ENCODE peak calls at places on chromosomes 12 and 14, in six cellular contexts. One of them, this sample, is unnamed.

GRCh38 chr12:77648716-77649115 is 182.0 kb upstream of the NAV3 start:
- DNase-seq in left ventricle myocardium inferior: no peak
- DNase-seq in NCI-H1694 treated with DMSO at 0.1 percent for 48 hours: no peak
- DNase-seq in stimulated activated CD4-positive, alpha-beta T cell treated with anti-CD3 and anti-CD28 coated beads, TNF-alpha, amount 100 ng/mL, for 1 hour: no peak
- DNase-seq in astrocyte of the hippocampus: no peak
- DNase-seq in A549: no peak
- DNase-seq in this sample: no peak

GRCh38 chr14:102525213-102526143 is 15.9 kb upstream of the ANKRD9 start:
- DNase-seq in left ventricle myocardium inferior: no peak
- DNase-seq in NCI-H1694 treated with DMSO at 0.1 percent for 48 hours: peak
- DNase-seq in stimulated activated CD4-positive, alpha-beta T cell treated with anti-CD3 and anti-CD28 coated beads, TNF-alpha, amount 100 ng/mL, for 1 hour: no peak
- DNase-seq in astrocyte of the hippocampus: peak
- DNase-seq in A549: no peak
- DNase-seq in this sample: no peak

GRCh38 chr14:99566390-99567354 is 37.3 kb downstream of the CCDC85C start:
- DNase-seq in left ventricle myocardium inferior: no peak
- DNase-seq in NCI-H1694 treated with DMSO at 0.1 percent for 48 hours: no peak
- DNase-seq in stimulated activated CD4-positive, alpha-beta T cell treated with anti-CD3 and anti-CD28 coated beads, TNF-alpha, amount 100 ng/mL, for 1 hour: no peak
- DNase-seq in astrocyte of the hippocampus: no peak
- DNase-seq in A549: no peak
- DNase-seq in this sample: no peak

GRCh38 chr14:64801800-64802199 is 77.9 kb downstream of the SPTB start:
- DNase-seq in left ventricle myocardium inferior: no peak
- DNase-seq in NCI-H1694 treated with DMSO at 0.1 percent for 48 hours: peak
- DNase-seq in stimulated activated CD4-positive, alpha-beta T cell treated with anti-CD3 and anti-CD28 coated beads, TNF-alpha, amount 100 ng/mL, for 1 hour: no peak
- DNase-seq in astrocyte of the hippocampus: no peak
- DNase-seq in A549: peak
- DNase-seq in this sample: no peak

GRCh38 chr14:50823763-50824636 is 7.0 kb downstream of the NIN start:
- DNase-seq in left ventricle myocardium inferior: no peak
- DNase-seq in NCI-H1694 treated with DMSO at 0.1 percent for 48 hours: no peak
- DNase-seq in stimulated activated CD4-positive, alpha-beta T cell treated with anti-CD3 and anti-CD28 coated beads, TNF-alpha, amount 100 ng/mL, for 1 hour: no peak
- DNase-seq in astrocyte of the hippocampus: peak
- DNase-seq in A549: no peak
- DNase-seq in this sample: no peak

GRCh38 chr12:110844551-110845395 is 2.0 kb upstream of the CCDC63 start:
- DNase-seq in left ventricle myocardium inferior: peak
- DNase-seq in NCI-H1694 treated with DMSO at 0.1 percent for 48 hours: peak
- DNase-seq in stimulated activated CD4-positive, alpha-beta T cell treated with anti-CD3 and anti-CD28 coated beads, TNF-alpha, amount 100 ng/mL, for 1 hour: no peak
- DNase-seq in astrocyte of the hippocampus: peak
- DNase-seq in A549: no peak
- DNase-seq in this sample: no peak

GRCh38 chr12:1695836-1696670 is 5.2 kb downstream of the ADIPOR2 start:
- DNase-seq in left ventricle myocardium inferior: no peak
- DNase-seq in NCI-H1694 treated with DMSO at 0.1 percent for 48 hours: no peak
- DNase-seq in stimulated activated CD4-positive, alpha-beta T cell treated with anti-CD3 and anti-CD28 coated beads, TNF-alpha, amount 100 ng/mL, for 1 hour: no peak
- DNase-seq in astrocyte of the hippocampus: no peak
- DNase-seq in A549: no peak
- DNase-seq in this sample: no peak

GRCh38 chr12:93200291-93200917 is 177.3 kb upstream of the NUDT4 start:
- DNase-seq in left ventricle myocardium inferior: no peak
- DNase-seq in NCI-H1694 treated with DMSO at 0.1 percent for 48 hours: no peak
- DNase-seq in stimulated activated CD4-positive, alpha-beta T cell treated with anti-CD3 and anti-CD28 coated beads, TNF-alpha, amount 100 ng/mL, for 1 hour: no peak
- DNase-seq in astrocyte of the hippocampus: peak
- DNase-seq in A549: no peak
- DNase-seq in this sample: no peak

GRCh38 chr12:34303091-34303870 is 281.0 kb downstream of the ALG10 start:
- DNase-seq in left ventricle myocardium inferior: no peak
- DNase-seq in NCI-H1694 treated with DMSO at 0.1 percent for 48 hours: no peak
- DNase-seq in stimulated activated CD4-positive, alpha-beta T cell treated with anti-CD3 and anti-CD28 coated beads, TNF-alpha, amount 100 ng/mL, for 1 hour: no peak
- DNase-seq in astrocyte of the hippocampus: no peak
- DNase-seq in A549: no peak
- DNase-seq in this sample: no peak

GRCh38 chr12:47207829-47208248 is 128.1 kb upstream of the AMIGO2 start:
- DNase-seq in left ventricle myocardium inferior: no peak
- DNase-seq in NCI-H1694 treated with DMSO at 0.1 percent for 48 hours: no peak
- DNase-seq in stimulated activated CD4-positive, alpha-beta T cell treated with anti-CD3 and anti-CD28 coated beads, TNF-alpha, amount 100 ng/mL, for 1 hour: no peak
- DNase-seq in astrocyte of the hippocampus: no peak
- DNase-seq in A549: no peak
- DNase-seq in this sample: no peak

GRCh38 chr12:47755655-47756562 is 2.8 kb downstream of the RAPGEF3 start:
- DNase-seq in left ventricle myocardium inferior: no peak
- DNase-seq in NCI-H1694 treated with DMSO at 0.1 percent for 48 hours: no peak
- DNase-seq in stimulated activated CD4-positive, alpha-beta T cell treated with anti-CD3 and anti-CD28 coated beads, TNF-alpha, amount 100 ng/mL, for 1 hour: no peak
- DNase-seq in astrocyte of the hippocampus: no peak
- DNase-seq in A549: no peak
- DNase-seq in this sample: no peak

GRCh38 chr14:52313903-52314481 is at the start of gene PTGER2:
- DNase-seq in left ventricle myocardium inferior: peak
- DNase-seq in NCI-H1694 treated with DMSO at 0.1 percent for 48 hours: no peak
- DNase-seq in stimulated activated CD4-positive, alpha-beta T cell treated with anti-CD3 and anti-CD28 coated beads, TNF-alpha, amount 100 ng/mL, for 1 hour: peak
- DNase-seq in astrocyte of the hippocampus: peak
- DNase-seq in A549: peak
- DNase-seq in this sample: peak

GRCh38 chr14:106203438-106203837 is 677.1 kb downstream of the TMEM121 start:
- DNase-seq in left ventricle myocardium inferior: no peak
- DNase-seq in NCI-H1694 treated with DMSO at 0.1 percent for 48 hours: no peak
- DNase-seq in stimulated activated CD4-positive, alpha-beta T cell treated with anti-CD3 and anti-CD28 coated beads, TNF-alpha, amount 100 ng/mL, for 1 hour: no peak
- DNase-seq in astrocyte of the hippocampus: no peak
- DNase-seq in A549: no peak
- DNase-seq in this sample: no peak

GRCh38 chr14:94051115-94051514 is 25.0 kb downstream of the OTUB2 start:
- DNase-seq in left ventricle myocardium inferior: peak
- DNase-seq in NCI-H1694 treated with DMSO at 0.1 percent for 48 hours: peak
- DNase-seq in stimulated activated CD4-positive, alpha-beta T cell treated with anti-CD3 and anti-CD28 coated beads, TNF-alpha, amount 100 ng/mL, for 1 hour: no peak
- DNase-seq in astrocyte of the hippocampus: peak
- DNase-seq in A549: no peak
- DNase-seq in this sample: no peak

GRCh38 chr12:99529966-99530365 is 117.6 kb upstream of the GARIN6 start:
- DNase-seq in left ventricle myocardium inferior: no peak
- DNase-seq in NCI-H1694 treated with DMSO at 0.1 percent for 48 hours: no peak
- DNase-seq in stimulated activated CD4-positive, alpha-beta T cell treated with anti-CD3 and anti-CD28 coated beads, TNF-alpha, amount 100 ng/mL, for 1 hour: no peak
- DNase-seq in astrocyte of the hippocampus: peak
- DNase-seq in A549: no peak
- DNase-seq in this sample: no peak

GRCh38 chr14:69643430-69644200 is 32.2 kb downstream of the SUSD6 start:
- DNase-seq in left ventricle myocardium inferior: no peak
- DNase-seq in NCI-H1694 treated with DMSO at 0.1 percent for 48 hours: peak
- DNase-seq in stimulated activated CD4-positive, alpha-beta T cell treated with anti-CD3 and anti-CD28 coated beads, TNF-alpha, amount 100 ng/mL, for 1 hour: peak
- DNase-seq in astrocyte of the hippocampus: peak
- DNase-seq in A549: peak
- DNase-seq in this sample: no peak

GRCh38 chr12:1691123-1692007 is 495 bp downstream of the ADIPOR2 start:
- DNase-seq in left ventricle myocardium inferior: peak
- DNase-seq in NCI-H1694 treated with DMSO at 0.1 percent for 48 hours: no peak
- DNase-seq in stimulated activated CD4-positive, alpha-beta T cell treated with anti-CD3 and anti-CD28 coated beads, TNF-alpha, amount 100 ng/mL, for 1 hour: no peak
- DNase-seq in astrocyte of the hippocampus: no peak
- DNase-seq in A549: peak
- DNase-seq in this sample: peak

GRCh38 chr12:127340381-127340780 is 926.6 kb upstream of the TMEM132C start:
- DNase-seq in left ventricle myocardium inferior: no peak
- DNase-seq in NCI-H1694 treated with DMSO at 0.1 percent for 48 hours: no peak
- DNase-seq in stimulated activated CD4-positive, alpha-beta T cell treated with anti-CD3 and anti-CD28 coated beads, TNF-alpha, amount 100 ng/mL, for 1 hour: no peak
- DNase-seq in astrocyte of the hippocampus: no peak
- DNase-seq in A549: no peak
- DNase-seq in this sample: no peak

GRCh38 chr12:69821441-69822204 is 3.4 kb upstream of the MYRFL start:
- DNase-seq in left ventricle myocardium inferior: no peak
- DNase-seq in NCI-H1694 treated with DMSO at 0.1 percent for 48 hours: no peak
- DNase-seq in stimulated activated CD4-positive, alpha-beta T cell treated with anti-CD3 and anti-CD28 coated beads, TNF-alpha, amount 100 ng/mL, for 1 hour: no peak
- DNase-seq in astrocyte of the hippocampus: peak
- DNase-seq in A549: no peak
- DNase-seq in this sample: no peak

GRCh38 chr12:123690191-123690840 is 19.4 kb downstream of the TCTN2 start:
- DNase-seq in left ventricle myocardium inferior: no peak
- DNase-seq in NCI-H1694 treated with DMSO at 0.1 percent for 48 hours: no peak
- DNase-seq in stimulated activated CD4-positive, alpha-beta T cell treated with anti-CD3 and anti-CD28 coated beads, TNF-alpha, amount 100 ng/mL, for 1 hour: no peak
- DNase-seq in astrocyte of the hippocampus: no peak
- DNase-seq in A549: no peak
- DNase-seq in this sample: no peak

GRCh38 chr12:115375188-115375991 is 691.4 kb upstream of the TBX3 start:
- DNase-seq in left ventricle myocardium inferior: no peak
- DNase-seq in NCI-H1694 treated with DMSO at 0.1 percent for 48 hours: no peak
- DNase-seq in stimulated activated CD4-positive, alpha-beta T cell treated with anti-CD3 and anti-CD28 coated beads, TNF-alpha, amount 100 ng/mL, for 1 hour: no peak
- DNase-seq in astrocyte of the hippocampus: peak
- DNase-seq in A549: no peak
- DNase-seq in this sample: no peak

GRCh38 chr12:618626-619025 is 44.6 kb downstream of the NINJ2 start:
- DNase-seq in left ventricle myocardium inferior: no peak
- DNase-seq in NCI-H1694 treated with DMSO at 0.1 percent for 48 hours: no peak
- DNase-seq in stimulated activated CD4-positive, alpha-beta T cell treated with anti-CD3 and anti-CD28 coated beads, TNF-alpha, amount 100 ng/mL, for 1 hour: no peak
- DNase-seq in astrocyte of the hippocampus: no peak
- DNase-seq in A549: no peak
- DNase-seq in this sample: no peak

GRCh38 chr12:67939611-67940010 is 49.6 kb upstream of the IFNG-AS1 start:
- DNase-seq in left ventricle myocardium inferior: no peak
- DNase-seq in NCI-H1694 treated with DMSO at 0.1 percent for 48 hours: no peak
- DNase-seq in stimulated activated CD4-positive, alpha-beta T cell treated with anti-CD3 and anti-CD28 coated beads, TNF-alpha, amount 100 ng/mL, for 1 hour: no peak
- DNase-seq in astrocyte of the hippocampus: no peak
- DNase-seq in A549: no peak
- DNase-seq in this sample: no peak

GRCh38 chr12:125071456-125071855 is 6.2 kb downstream of the AACS start:
- DNase-seq in left ventricle myocardium inferior: no peak
- DNase-seq in NCI-H1694 treated with DMSO at 0.1 percent for 48 hours: no peak
- DNase-seq in stimulated activated CD4-positive, alpha-beta T cell treated with anti-CD3 and anti-CD28 coated beads, TNF-alpha, amount 100 ng/mL, for 1 hour: no peak
- DNase-seq in astrocyte of the hippocampus: no peak
- DNase-seq in A549: no peak
- DNase-seq in this sample: no peak

GRCh38 chr14:91113829-91114078 is at the start of gene DGLUCY:
- DNase-seq in left ventricle myocardium inferior: peak
- DNase-seq in NCI-H1694 treated with DMSO at 0.1 percent for 48 hours: peak
- DNase-seq in stimulated activated CD4-positive, alpha-beta T cell treated with anti-CD3 and anti-CD28 coated beads, TNF-alpha, amount 100 ng/mL, for 1 hour: no peak
- DNase-seq in astrocyte of the hippocampus: no peak
- DNase-seq in A549: peak
- DNase-seq in this sample: peak